ENCODE peak calls at places on chromosomes 5 and 9, in nine cellular contexts. One of them, this sample, is unnamed.

GRCh38 chr9:99143661-99144060 is 38.7 kb downstream of the TGFBR1 start:
- DNase-seq in GM23338: no peak
- DNase-seq in breast epithelium: no peak
- DNase-seq in H1: no peak
- DNase-seq in transverse colon: no peak
- DNase-seq in GM12878: no peak
- DNase-seq in K562: no peak
- DNase-seq in vagina: no peak
- DNase-seq in endothelial cell of umbilical vein: no peak
- DNase-seq in this sample: no peak

GRCh38 chr9:137639303-137640051 is 20.7 kb downstream of the EHMT1 start:
- DNase-seq in GM23338: no peak
- DNase-seq in breast epithelium: no peak
- DNase-seq in H1: no peak
- DNase-seq in transverse colon: no peak
- DNase-seq in GM12878: no peak
- DNase-seq in K562: no peak
- DNase-seq in vagina: no peak
- DNase-seq in endothelial cell of umbilical vein: no peak
- DNase-seq in this sample: no peak

GRCh38 chr5:78243639-78244038 is 50.9 kb downstream of the AP3B1 start:
- DNase-seq in GM23338: no peak
- DNase-seq in breast epithelium: no peak
- DNase-seq in H1: no peak
- DNase-seq in transverse colon: no peak
- DNase-seq in GM12878: no peak
- DNase-seq in K562: no peak
- DNase-seq in vagina: no peak
- DNase-seq in endothelial cell of umbilical vein: peak; percentile 72
- DNase-seq in this sample: no peak

GRCh38 chr9:99050924-99051323 is 54.0 kb upstream of the TGFBR1 start:
- DNase-seq in GM23338: no peak
- DNase-seq in breast epithelium: no peak
- DNase-seq in H1: no peak
- DNase-seq in transverse colon: no peak
- DNase-seq in GM12878: no peak
- DNase-seq in K562: no peak
- DNase-seq in vagina: no peak
- DNase-seq in endothelial cell of umbilical vein: no peak
- DNase-seq in this sample: no peak

GRCh38 chr5:82628364-82628910 is 350.3 kb upstream of the RPS23 start:
- DNase-seq in GM23338: no peak
- DNase-seq in breast epithelium: no peak
- DNase-seq in H1: no peak
- DNase-seq in transverse colon: no peak
- DNase-seq in GM12878: no peak
- DNase-seq in K562: no peak
- DNase-seq in vagina: no peak
- DNase-seq in endothelial cell of umbilical vein: peak; percentile 69
- DNase-seq in this sample: no peak

GRCh38 chr5:96294887-96295209 is 138.2 kb downstream of the PCSK1 start:
- DNase-seq in GM23338: no peak
- DNase-seq in breast epithelium: no peak
- DNase-seq in H1: no peak
- DNase-seq in transverse colon: no peak
- DNase-seq in GM12878: no peak
- DNase-seq in K562: no peak
- DNase-seq in vagina: no peak
- DNase-seq in endothelial cell of umbilical vein: no peak
- DNase-seq in this sample: no peak

GRCh38 chr5:1549631-1550030 is 25.9 kb upstream of the LPCAT1 start:
- DNase-seq in GM23338: no peak
- DNase-seq in breast epithelium: peak; percentile 9
- DNase-seq in H1: no peak
- DNase-seq in transverse colon: no peak
- DNase-seq in GM12878: no peak
- DNase-seq in K562: no peak
- DNase-seq in vagina: no peak
- DNase-seq in endothelial cell of umbilical vein: no peak
- DNase-seq in this sample: no peak

GRCh38 chr5:96957125-96958041 is 21.5 kb downstream of the LNPEP start:
- DNase-seq in GM23338: no peak
- DNase-seq in breast epithelium: no peak
- DNase-seq in H1: no peak
- DNase-seq in transverse colon: no peak
- DNase-seq in GM12878: peak; percentile 45
- DNase-seq in K562: no peak
- DNase-seq in vagina: no peak
- DNase-seq in endothelial cell of umbilical vein: no peak
- DNase-seq in this sample: no peak

GRCh38 chr9:105475302-105475701 is 27.5 kb downstream of the FSD1L start:
- DNase-seq in GM23338: peak; percentile 68
- DNase-seq in breast epithelium: no peak
- DNase-seq in H1: no peak
- DNase-seq in transverse colon: no peak
- DNase-seq in GM12878: no peak
- DNase-seq in K562: no peak
- DNase-seq in vagina: no peak
- DNase-seq in endothelial cell of umbilical vein: peak; percentile 15
- DNase-seq in this sample: no peak

GRCh38 chr9:38318755-38319495 is 73.6 kb upstream of the ALDH1B1 start:
- DNase-seq in GM23338: no peak
- DNase-seq in breast epithelium: no peak
- DNase-seq in H1: no peak
- DNase-seq in transverse colon: peak; percentile 9
- DNase-seq in GM12878: peak; percentile 90
- DNase-seq in K562: no peak
- DNase-seq in vagina: peak; percentile 95
- DNase-seq in endothelial cell of umbilical vein: peak; percentile 7
- DNase-seq in this sample: no peak

GRCh38 chr5:139276426-139276825 is 17.1 kb upstream of the MATR3 start:
- DNase-seq in GM23338: no peak
- DNase-seq in breast epithelium: no peak
- DNase-seq in H1: no peak
- DNase-seq in transverse colon: no peak
- DNase-seq in GM12878: no peak
- DNase-seq in K562: no peak
- DNase-seq in vagina: no peak
- DNase-seq in endothelial cell of umbilical vein: no peak
- DNase-seq in this sample: no peak

GRCh38 chr5:98217138-98217537 is 556.3 kb upstream of the RGMB start:
- DNase-seq in GM23338: no peak
- DNase-seq in breast epithelium: no peak
- DNase-seq in H1: no peak
- DNase-seq in transverse colon: no peak
- DNase-seq in GM12878: no peak
- DNase-seq in K562: no peak
- DNase-seq in vagina: no peak
- DNase-seq in endothelial cell of umbilical vein: no peak
- DNase-seq in this sample: no peak

GRCh38 chr9:110895141-110895912 is 142.9 kb downstream of the LPAR1 start:
- DNase-seq in GM23338: no peak
- DNase-seq in breast epithelium: no peak
- DNase-seq in H1: no peak
- DNase-seq in transverse colon: peak; percentile 16
- DNase-seq in GM12878: no peak
- DNase-seq in K562: no peak
- DNase-seq in vagina: no peak
- DNase-seq in endothelial cell of umbilical vein: no peak
- DNase-seq in this sample: no peak

GRCh38 chr5:96062836-96063235 is 101.2 kb upstream of the ELL2 start:
- DNase-seq in GM23338: no peak
- DNase-seq in breast epithelium: no peak
- DNase-seq in H1: no peak
- DNase-seq in transverse colon: no peak
- DNase-seq in GM12878: no peak
- DNase-seq in K562: no peak
- DNase-seq in vagina: no peak
- DNase-seq in endothelial cell of umbilical vein: no peak
- DNase-seq in this sample: no peak

GRCh38 chr5:2281446-2281845 is 398.7 kb upstream of the IRX4 start:
- DNase-seq in GM23338: no peak
- DNase-seq in breast epithelium: no peak
- DNase-seq in H1: no peak
- DNase-seq in transverse colon: no peak
- DNase-seq in GM12878: no peak
- DNase-seq in K562: no peak
- DNase-seq in vagina: no peak
- DNase-seq in endothelial cell of umbilical vein: no peak
- DNase-seq in this sample: no peak

GRCh38 chr5:4511996-4512656 is 628.0 kb upstream of the ADAMTS16 start:
- DNase-seq in GM23338: peak; percentile 68
- DNase-seq in breast epithelium: peak; percentile 85
- DNase-seq in H1: peak; percentile 33
- DNase-seq in transverse colon: no peak
- DNase-seq in GM12878: no peak
- DNase-seq in K562: peak; percentile 14
- DNase-seq in vagina: no peak
- DNase-seq in endothelial cell of umbilical vein: no peak
- DNase-seq in this sample: no peak

DNA sequence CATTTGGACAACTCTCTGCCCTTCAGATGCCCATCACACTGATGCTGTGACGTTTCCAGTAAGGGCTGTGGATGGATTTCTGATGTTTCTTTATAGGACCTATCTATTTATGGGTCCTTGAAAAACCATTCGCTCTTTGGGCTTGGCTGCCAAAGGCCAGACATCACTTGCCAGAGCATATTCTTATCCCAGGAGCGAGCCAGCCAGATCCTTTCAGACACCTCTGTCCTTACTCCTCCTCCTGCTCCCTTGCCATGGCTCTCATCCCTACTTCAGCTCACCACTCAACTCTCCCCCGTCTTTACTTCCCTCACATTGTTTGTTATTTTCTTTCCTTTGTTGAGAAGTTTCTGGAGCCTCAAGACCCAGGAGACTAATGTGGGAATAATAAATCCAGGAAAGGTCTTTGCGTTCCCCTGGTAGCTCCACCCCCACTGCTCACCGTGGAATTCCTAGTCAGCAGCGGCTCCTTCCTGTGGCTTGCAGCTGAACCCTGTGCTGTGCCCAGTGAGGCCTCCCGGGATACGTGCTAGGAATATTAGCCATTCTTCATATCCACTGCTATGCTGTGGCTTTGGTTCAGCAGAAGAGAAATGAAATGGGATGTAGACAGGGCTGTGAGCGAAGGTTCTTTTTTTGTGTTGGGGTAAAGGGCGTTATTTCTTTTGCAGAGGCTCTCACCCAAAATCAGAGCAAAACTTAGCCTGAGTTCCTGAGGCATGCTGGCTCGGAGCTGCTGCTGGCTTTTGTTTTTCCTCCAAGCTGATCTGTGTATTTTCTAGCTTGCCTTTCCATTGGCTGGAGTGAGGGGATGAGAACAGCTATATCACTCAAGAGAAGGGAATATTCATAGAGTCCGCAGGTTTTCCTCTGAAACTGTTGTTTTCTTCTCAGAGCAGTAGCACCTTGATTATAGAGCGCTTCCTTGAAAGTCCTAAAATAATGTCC is 171.1 kb downstream of the SAXO1 start:
- DNase-seq in GM23338: peak; percentile 54
- DNase-seq in breast epithelium: no peak
- DNase-seq in H1: no peak
- DNase-seq in transverse colon: no peak
- DNase-seq in GM12878: no peak
- DNase-seq in K562: no peak
- DNase-seq in vagina: no peak
- DNase-seq in endothelial cell of umbilical vein: peak; percentile 40
- DNase-seq in this sample: no peak
- TF ChIP-seq POLR2AphosphoS5 in GM23338: no peak
- TF ChIP-seq POLR2AphosphoS5 in breast epithelium: no peak
- TF ChIP-seq POLR2AphosphoS5 in H1: no peak
- TF ChIP-seq POLR2AphosphoS5 in transverse colon: no peak
- TF ChIP-seq POLR2AphosphoS5 in GM12878: no peak
- TF ChIP-seq POLR2AphosphoS5 in K562: no peak
- TF ChIP-seq POLR2AphosphoS5 in vagina: no peak
- TF ChIP-seq POLR2AphosphoS5 in endothelial cell of umbilical vein: no peak
- TF ChIP-seq POLR2AphosphoS5 in this sample: no peak

DNA sequence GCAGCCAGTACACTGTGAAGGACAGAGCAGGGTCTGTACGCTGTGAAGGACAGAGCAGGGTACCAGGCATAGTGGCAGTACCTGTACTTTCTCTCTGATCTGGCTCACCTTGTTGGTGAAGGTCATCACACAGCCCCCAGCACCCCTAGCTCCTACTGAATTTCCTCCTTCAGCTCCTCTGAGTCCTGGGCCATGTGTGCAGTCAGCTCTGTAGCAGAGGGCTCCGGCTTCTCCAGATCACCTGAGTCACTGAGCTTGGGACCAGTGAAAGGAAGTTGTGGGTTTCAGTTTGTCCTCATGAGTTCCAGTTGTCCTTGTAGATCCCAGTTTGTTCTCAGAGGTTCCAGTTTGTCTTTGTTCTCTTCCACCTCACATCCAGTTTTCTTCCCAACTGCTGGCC is 5.5 kb downstream of the NUDT2 start:
- DNase-seq in GM23338: no peak
- DNase-seq in breast epithelium: no peak
- DNase-seq in H1: no peak
- DNase-seq in transverse colon: no peak
- DNase-seq in GM12878: no peak
- DNase-seq in K562: no peak
- DNase-seq in vagina: no peak
- DNase-seq in endothelial cell of umbilical vein: no peak
- DNase-seq in this sample: no peak
- H3K27ac ChIP-seq in GM23338: peak overlapping the region; percentile 1
- H3K27ac ChIP-seq in breast epithelium: no peak overlapping the region
- H3K27ac ChIP-seq in H1: no peak overlapping the region
- H3K27ac ChIP-seq in transverse colon: no peak overlapping the region
- H3K27ac ChIP-seq in GM12878: no peak overlapping the region
- H3K27ac ChIP-seq in K562: no peak overlapping the region
- H3K27ac ChIP-seq in vagina: no peak overlapping the region
- H3K27ac ChIP-seq in endothelial cell of umbilical vein: no peak overlapping the region
- H3K27ac ChIP-seq in this sample: no peak overlapping the region

DNA sequence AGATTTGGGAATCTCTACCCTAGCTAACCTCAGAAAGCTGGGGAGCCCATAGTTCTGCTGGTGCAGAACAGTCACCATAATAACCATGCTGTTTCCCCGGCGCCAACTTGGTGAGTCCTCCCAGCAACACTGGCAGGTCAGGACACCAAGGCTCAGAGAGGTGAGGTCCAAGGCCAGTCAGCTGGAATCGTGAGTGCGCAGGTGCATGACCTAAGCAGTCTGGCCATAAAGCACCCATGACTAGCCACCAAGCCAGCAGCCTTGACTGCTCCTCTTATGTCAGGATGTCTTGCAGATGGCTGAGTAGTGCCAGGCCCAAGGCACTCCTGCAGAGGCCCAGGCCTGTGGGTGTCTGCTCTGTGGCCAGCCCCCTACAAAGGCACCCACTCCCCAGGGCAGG is 2.6 kb downstream of the RNF44 start:
- DNase-seq in GM23338: no peak
- DNase-seq in breast epithelium: no peak
- DNase-seq in H1: no peak
- DNase-seq in transverse colon: peak; percentile 56
- DNase-seq in GM12878: no peak
- DNase-seq in K562: no peak
- DNase-seq in vagina: no peak
- DNase-seq in endothelial cell of umbilical vein: no peak
- DNase-seq in this sample: no peak
- TF ChIP-seq POLR2AphosphoS5 in GM23338: no peak
- TF ChIP-seq POLR2AphosphoS5 in breast epithelium: no peak
- TF ChIP-seq POLR2AphosphoS5 in H1: peak; percentile 40
- TF ChIP-seq POLR2AphosphoS5 in transverse colon: no peak
- TF ChIP-seq POLR2AphosphoS5 in GM12878: no peak
- TF ChIP-seq POLR2AphosphoS5 in K562: no peak
- TF ChIP-seq POLR2AphosphoS5 in vagina: no peak
- TF ChIP-seq POLR2AphosphoS5 in endothelial cell of umbilical vein: no peak
- TF ChIP-seq POLR2AphosphoS5 in this sample: no peak

GRCh38 chr9:71446081-71446480 is 322.2 kb downstream of the CEMIP2 start:
- DNase-seq in GM23338: no peak
- DNase-seq in breast epithelium: no peak
- DNase-seq in H1: no peak
- DNase-seq in transverse colon: no peak
- DNase-seq in GM12878: no peak
- DNase-seq in K562: no peak
- DNase-seq in vagina: no peak
- DNase-seq in endothelial cell of umbilical vein: no peak
- DNase-seq in this sample: no peak
- H3K27ac ChIP-seq in GM23338: no peak overlapping the region
- H3K27ac ChIP-seq in breast epithelium: no peak overlapping the region
- H3K27ac ChIP-seq in H1: no peak overlapping the region
- H3K27ac ChIP-seq in transverse colon: no peak overlapping the region
- H3K27ac ChIP-seq in GM12878: no peak overlapping the region
- H3K27ac ChIP-seq in K562: no peak overlapping the region
- H3K27ac ChIP-seq in vagina: no peak overlapping the region
- H3K27ac ChIP-seq in endothelial cell of umbilical vein: no peak overlapping the region
- H3K27ac ChIP-seq in this sample: no peak overlapping the region